ENCODE peak calls at places on chromosomes 2 and 18, in ten cellular contexts. W is mucosa of descending colon, F is AG09309, B is esophagus muscularis mucosa, Z is hepatocyte, U is psoas muscle, N is keratinocyte, A is RWPE1, R is A673, J is lung. L is an unnamed sample.
A peak's percentile ranks its signal among the peaks of the same experiment; 100 is the strongest.

GRCh38 chr2:38266382-38267051 is 110.6 kb downstream of the ATL2 start:
- DNase-seq in J (no peak), R (no peak), W (no peak), Z (no peak), N (no peak), A (no peak), F (no peak), B (no peak), U (no peak), L (no peak)

GRCh38 chr2:238104071-238104511 is 4.0 kb downstream of the ESPNL start:
- DNase-seq in A (no peak), Z (no peak), W (no peak), R (no peak), N (no peak), U (no peak), F (no peak), J (no peak), B (no peak), L (no peak)

GRCh38 chr18:23204589-23205235 is 69.4 kb downstream of the CABLES1 start:
- DNase-seq in B (no peak), U (no peak), F (no peak), R (no peak), A (no peak), W (no peak), J (no peak), N (no peak), Z (no peak), L (no peak)

GRCh38 chr2:234710587-234710986 is 213.7 kb upstream of the ARL4C start:
- DNase-seq in W (no peak), B (peak; percentile 88), J (no peak), F (no peak), N (no peak), R (no peak), Z (no peak), U (no peak), A (no peak), L (no peak)

GRCh38 chr2:236093134-236093533 is 75.1 kb downstream of the GBX2 start:
- DNase-seq in W (no peak), A (no peak), J (no peak), U (no peak), N (no peak), R (no peak), Z (no peak), B (no peak), F (no peak), L (no peak)

GRCh38 chr2:20677301-20678176 is 10.6 kb downstream of the GDF7 start:
- DNase-seq in J (no peak), A (no peak), W (no peak), F (no peak), B (no peak), R (no peak), Z (no peak), U (no peak), N (no peak), L (no peak)

GRCh38 chr2:89833780-89834117 is 1142.3 kb downstream of the RPIA start:
- DNase-seq in N (no peak), F (no peak), U (no peak), Z (peak; percentile 21), J (no peak), B (peak; percentile 93), A (no peak), W (no peak), R (no peak), L (peak; percentile 23)

GRCh38 chr2:178397002-178397605 is 53.9 kb downstream of the PRKRA start:
- DNase-seq in U (no peak), F (no peak), R (peak; percentile 61), J (no peak), W (no peak), B (no peak), A (peak; percentile 33), N (no peak), Z (peak; percentile 67), L (peak; percentile 60)

GRCh38 chr2:241036964-241037421 is 38.6 kb downstream of the SNED1 start:
- DNase-seq in R (no peak), W (no peak), F (no peak), B (peak; percentile 77), A (no peak), J (peak; percentile 28), Z (no peak), N (no peak), U (no peak), L (no peak)

GRCh38 chr2:239593965-239594771 is 193.3 kb upstream of the HDAC4 start:
- DNase-seq in U (peak; percentile 21), N (no peak), A (no peak), B (no peak), Z (peak; percentile 66), F (no peak), R (no peak), W (peak; percentile 28), J (no peak), L (no peak)

GRCh38 chr2:39127973-39128372 is 7.1 kb upstream of the SOS1 start:
- DNase-seq in B (no peak), Z (no peak), A (no peak), J (no peak), U (no peak), N (no peak), R (no peak), W (no peak), F (no peak), L (no peak)

GRCh38 chr2:39024833-39025232 is 96.0 kb downstream of the SOS1 start:
- DNase-seq in N (peak; percentile 13), A (peak; percentile 50), Z (no peak), F (no peak), U (no peak), J (no peak), B (no peak), W (no peak), R (no peak), L (peak; percentile 26)

GRCh38 chr2:95730813-95731212 is 139.0 kb downstream of the TRIM43 start:
- DNase-seq in B (peak; percentile 57), J (no peak), N (no peak), U (no peak), A (no peak), R (peak; percentile 45), F (no peak), Z (no peak), W (no peak), L (no peak)

GRCh38 chr2:238510911-238511613 is 84.3 kb downstream of the ASB1 start:
- DNase-seq in W (no peak), R (no peak), U (no peak), N (no peak), A (no peak), J (no peak), Z (no peak), F (no peak), B (no peak), L (no peak)

GRCh38 chr2:62238236-62238635 is 42.3 kb downstream of the B3GNT2 start:
- DNase-seq in F (no peak), N (no peak), R (no peak), U (no peak), J (no peak), A (no peak), B (peak; percentile 75), W (no peak), Z (no peak), L (no peak)

GRCh38 chr2:4549811-4550210 is 846.4 kb downstream of the DCDC2C start:
- DNase-seq in B (peak; percentile 66), R (no peak), N (no peak), U (no peak), W (no peak), Z (no peak), J (no peak), A (no peak), F (no peak), L (no peak)

GRCh38 chr2:206721216-206721920 is 3.2 kb upstream of the DYTN start:
- DNase-seq in A (no peak), W (no peak), B (no peak), N (no peak), Z (no peak), J (no peak), U (no peak), F (no peak), R (no peak), L (no peak)

GRCh38 chr18:4119813-4120212 is 335.3 kb downstream of the DLGAP1 start:
- DNase-seq in R (no peak), J (no peak), F (no peak), B (no peak), U (no peak), N (no peak), Z (no peak), A (no peak), W (no peak), L (no peak)
- TF ChIP-seq CTCF in R (peak; percentile 40), J (no peak), F (no peak), B (no peak), U (no peak), N (no peak), Z (no peak), A (no peak), W (no peak), L (no peak)

GRCh38 chr18:30927517-30928075 is 114.9 kb downstream of the DSC3 start:
- DNase-seq in N (no peak), Z (no peak), F (no peak), U (no peak), B (no peak), A (no peak), J (no peak), R (no peak), W (no peak), L (no peak)
- TF ChIP-seq CTCF in N (no peak), Z (no peak), F (no peak), U (no peak), B (no peak), A (no peak), J (no peak), R (no peak), W (no peak), L (no peak)

GRCh38 chr18:50289103-50289433 is 1.6 kb upstream of the CXXC1 start:
- DNase-seq in J (no peak), N (no peak), A (no peak), F (no peak), B (no peak), Z (no peak), W (no peak), U (no peak), R (no peak), L (no peak)

GRCh38 chr18:50286391-50287027 is 983 bp downstream of the CXXC1 start:
- DNase-seq in F (no peak), R (no peak), B (no peak), A (peak; percentile 26), U (peak; percentile 75), W (peak; percentile 84), J (no peak), N (no peak), Z (no peak), L (peak; percentile 51)

GRCh38 chr18:50285631-50286321 is 1.7 kb downstream of the CXXC1 start:
- DNase-seq in W (peak; percentile 56), N (no peak), J (no peak), R (no peak), Z (no peak), U (no peak), A (no peak), B (no peak), F (no peak), L (no peak)

GRCh38 chr18:50287028-50287440 is 458 bp downstream of the CXXC1 start:
- DNase-seq in U (peak; percentile 61), W (peak; percentile 77), Z (no peak), J (no peak), F (no peak), N (no peak), A (no peak), R (no peak), B (no peak), L (no peak)

GRCh38 chr18:50287441-50288347 is at the start of gene CXXC1:
- DNase-seq in B (peak; percentile 99), R (peak; percentile 100), F (peak; percentile 99), W (peak; percentile 100), Z (peak; percentile 100), J (peak; percentile 98), A (peak; percentile 75), N (peak; percentile 98), U (peak; percentile 98), L (peak; percentile 99)
- TF ChIP-seq CTCF in B (peak; percentile 58), R (peak; percentile 47), F (peak; percentile 58), W (no peak), Z (peak; percentile 50), J (peak; percentile 3), A (peak; percentile 46), N (peak; percentile 63), U (peak; percentile 48), L (peak; percentile 30)

GRCh38 chr2:181985632-181986205 is at the start of gene PPP1R1C:
- DNase-seq in A (no peak), W (no peak), B (no peak), U (no peak), J (no peak), R (no peak), F (no peak), N (no peak), Z (no peak), L (no peak)
- TF ChIP-seq CTCF in A (no peak), W (no peak), B (no peak), U (no peak), J (no peak), R (no peak), F (no peak), N (no peak), Z (no peak), L (no peak)